ENCODE peak calls at places on chromosomes 3 and 15, in six cellular contexts. A, Q, Y, P, K and E are unnamed samples.

GRCh38 chr3:73622135-73622534 is 2.6 kb downstream of the PDZRN3 start:
- DNase-seq in Y (no peak), K (no peak), Q (peak), A (peak), P (no peak), E (no peak)

GRCh38 chr3:16203671-16204629 is 29.5 kb downstream of the GALNT15 start:
- DNase-seq in Y (no peak), Q (no peak), K (no peak), P (no peak), A (no peak), E (no peak)

GRCh38 chr3:13548696-13549512 is at the start of gene FBLN2:
- DNase-seq in Q (no peak), K (peak), P (no peak), Y (no peak), A (no peak), E (no peak)

GRCh38 chr3:185268194-185268809 is 14.5 kb upstream of the EHHADH start:
- DNase-seq in A (no peak), P (no peak), Y (no peak), Q (no peak), K (no peak), E (no peak)

GRCh38 chr15:85813234-85813633 is 18.5 kb upstream of the KLHL25 start:
- DNase-seq in Y (no peak), A (no peak), P (no peak), Q (no peak), K (no peak), E (no peak)

GRCh38 chr15:50127255-50127777 is 8.3 kb upstream of the ATP8B4 start:
- DNase-seq in A (no peak), K (no peak), Y (no peak), P (no peak), Q (no peak), E (no peak)

GRCh38 chr15:20353966-20354883 is 187.4 kb downstream of the GOLGA6L6 start:
- DNase-seq in Q (no peak), K (peak), P (no peak), Y (no peak), A (no peak), E (peak)

GRCh38 chr15:44038801-44039200 is 156.3 kb downstream of the FRMD5 start:
- DNase-seq in K (peak), Y (no peak), P (no peak), Q (no peak), A (no peak), E (no peak)

GRCh38 chr3:16890605-16891333 is 6.0 kb downstream of the PLCL2 start:
- DNase-seq in Q (no peak), K (peak), P (no peak), Y (no peak), A (no peak), E (no peak)

GRCh38 chr3:37862219-37862711 is 585 bp downstream of the CTDSPL start:
- DNase-seq in P (no peak), Q (no peak), K (peak), A (no peak), Y (no peak), E (no peak)